ENCODE peak calls at places on chromosomes 3 and 15, in four cellular contexts. Z, H, F and K are unnamed samples.

GRCh38 chr3:168024537-168024941 is 71.2 kb downstream of the GOLIM4 start:
- DNase-seq in Z (peak; percentile 66), H (no peak), F (peak; percentile 99), K (no peak)

GRCh38 chr3:111128884-111129283 is 57.3 kb downstream of the NECTIN3 start:
- DNase-seq in Z (no peak), H (no peak), F (no peak), K (no peak)

GRCh38 chr3:76585794-76586392 is 454.0 kb upstream of the ROBO2 start:
- DNase-seq in Z (no peak), H (no peak), F (no peak), K (peak; percentile 3)

GRCh38 chr15:71066983-71067382 is 48.3 kb upstream of the THSD4 start:
- DNase-seq in Z (peak; percentile 88), H (no peak), F (peak; percentile 47), K (no peak)

GRCh38 chr3:194204793-194205065 is 68.8 kb downstream of the HES1 start:
- DNase-seq in Z (no peak), H (no peak), F (no peak), K (no peak)

GRCh38 chr3:73073091-73073707 is 11.7 kb downstream of the EBLN2 start:
- DNase-seq in Z (no peak), H (no peak), F (peak; percentile 18), K (no peak)

GRCh38 chr15:44340410-44340809 is 51.9 kb downstream of the GOLM2 start:
- DNase-seq in Z (peak; percentile 38), H (no peak), F (peak; percentile 71), K (no peak)

GRCh38 chr15:47466357-47466756 is 250.9 kb upstream of the SEMA6D start:
- DNase-seq in Z (no peak), H (no peak), F (no peak), K (no peak)

GRCh38 chr3:49805884-49806701 is 3.0 kb downstream of the INKA1 start:
- DNase-seq in Z (no peak), H (no peak), F (no peak), K (no peak)

GRCh38 chr3:270688-271087 is 74.1 kb downstream of the CHL1 start:
- DNase-seq in Z (no peak), H (no peak), F (no peak), K (no peak)

GRCh38 chr3:55716611-55717225 is 229.6 kb upstream of the WNT5A start:
- DNase-seq in Z (no peak), H (no peak), F (no peak), K (no peak)

GRCh38 chr3:59938857-59939256 is 889.0 kb upstream of the CFAP20DC start:
- DNase-seq in Z (no peak), H (no peak), F (no peak), K (no peak)

GRCh38 chr3:52873433-52874159 is 23.8 kb downstream of the STIMATE start:
- DNase-seq in Z (peak; percentile 49), H (no peak), F (no peak), K (no peak)

GRCh38 chr3:97200387-97200786 is 386.0 kb downstream of the EPHA6 start:
- DNase-seq in Z (no peak), H (no peak), F (no peak), K (no peak)

GRCh38 chr3:45690331-45691035 is 1.3 kb downstream of the SACM1L start:
- DNase-seq in Z (no peak), H (no peak), F (no peak), K (no peak)

GRCh38 chr3:156665296-156665695 is 9.1 kb upstream of the TIPARP start:
- DNase-seq in Z (peak; percentile 61), H (no peak), F (no peak), K (no peak)

GRCh38 chr3:23994247-23994574 is 49.1 kb downstream of the NR1D2 start:
- DNase-seq in Z (no peak), H (no peak), F (no peak), K (no peak)